ENCODE peak calls at places on chromosome 10, in six cellular contexts. B is fibroblast of lung, P is kidney, V is adrenal gland, X is mesendoderm, C is hepatocyte. R is an unnamed sample. For H3K36me3, the result is how much of the 10 kb centered on the place peaks cover.

GRCh38 chr10:30443049-30443448 is 9.1 kb downstream of the MAP3K8 start:
- DNase-seq in C (no peak), X (no peak), P (no peak), B (no peak), V (no peak), R (no peak)

GRCh38 chr10:131980757-131981428 is 830 bp downstream of the BNIP3 start:
- DNase-seq in C (peak), B (no peak), V (peak), X (peak), P (no peak), R (no peak)

GRCh38 chr10:91462423-91462822 is 52.3 kb downstream of the HECTD2 start:
- DNase-seq in B (peak), V (no peak), X (no peak), P (no peak), C (no peak), R (no peak)

GRCh38 chr10:89395141-89395540 is 2.7 kb downstream of the IFIT1 start:
- DNase-seq in V (no peak), X (no peak), C (no peak), P (no peak), B (no peak), R (no peak)

GRCh38 chr10:52353960-52354394 is 39.9 kb downstream of the DKK1 start:
- DNase-seq in C (no peak), P (no peak), X (no peak), V (no peak), B (peak), R (no peak)

GRCh38 chr10:106609466-106609865 is 555.0 kb downstream of the SORCS1 start:
- DNase-seq in X (no peak), C (no peak), P (no peak), V (no peak), B (no peak), R (no peak)

GRCh38 chr10:27388761-27389399 is 115.2 kb upstream of the RAB18 start:
- DNase-seq in X (no peak), B (no peak), P (no peak), V (no peak), C (no peak), R (no peak)

GRCh38 chr10:69439350-69439739 is 11.9 kb upstream of the TSPAN15 start:
- DNase-seq in B (no peak), V (no peak), X (no peak), P (peak), C (no peak), R (no peak)

GRCh38 chr10:69958232-69958902 is 94.3 kb upstream of the MACROH2A2 start:
- DNase-seq in X (peak), B (peak), C (peak), P (no peak), V (peak), R (peak)

GRCh38 chr10:7457478-7458316 is 46.9 kb upstream of the SFMBT2 start:
- DNase-seq in C (no peak), B (peak), P (no peak), X (no peak), V (no peak), R (no peak)

GRCh38 chr10:29895436-29895835 is 163.9 kb downstream of the JCAD start:
- DNase-seq in V (peak), C (peak), X (peak), P (peak), B (peak), R (peak)

GRCh38 chr10:93680414-93681047 is 21.9 kb downstream of the FRA10AC1 start:
- DNase-seq in X (peak), V (peak), B (peak), P (no peak), C (peak), R (no peak)

GRCh38 chr10:124064158-124064603 is 29.2 kb downstream of the CHST15 start:
- DNase-seq in X (no peak), B (no peak), C (peak), V (no peak), P (no peak), R (no peak)

GRCh38 chr10:67045404-67045803 is 119.6 kb downstream of the LRRTM3 start:
- DNase-seq in P (peak), X (no peak), B (no peak), C (no peak), V (no peak), R (no peak)
- H3K36me3 ChIP-seq in P (under half), X (under half), B (under half), C (under half), V (under half), R (under half)

DNA sequence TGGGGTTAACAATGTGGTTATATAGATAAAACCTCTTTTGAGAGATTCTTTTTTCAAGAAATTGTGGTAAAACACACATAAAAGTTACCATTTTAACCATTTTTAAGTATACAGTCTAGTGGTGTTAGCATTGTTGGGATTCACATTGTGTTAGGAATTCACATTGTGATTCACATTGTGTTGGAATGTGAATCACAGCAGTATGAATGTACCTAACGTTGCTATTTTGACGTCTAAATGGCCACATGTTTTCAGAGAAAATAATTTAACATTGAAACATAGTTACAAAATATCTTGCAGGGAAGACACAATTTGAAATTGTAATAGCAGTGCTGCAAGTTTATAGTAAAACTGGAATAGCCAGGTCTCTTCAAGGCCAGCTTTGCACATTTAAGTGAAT is 129.0 kb downstream of the BICC1 start:
- DNase-seq in C (no peak), P (no peak), B (peak), V (no peak), X (no peak), R (no peak)
- H3K27ac ChIP-seq in C (peak), P (peak), B (peak), V (no peak), X (no peak), R (peak)

GRCh38 chr10:99460070-99460469 is 29.6 kb upstream of the GOT1 start:
- DNase-seq in X (no peak), V (no peak), C (no peak), P (no peak), B (no peak), R (no peak)

GRCh38 chr10:99456207-99456606 is 25.8 kb upstream of the GOT1 start:
- DNase-seq in X (no peak), C (no peak), V (no peak), P (no peak), B (no peak), R (no peak)

GRCh38 chr10:99461230-99461629 is 30.8 kb upstream of the GOT1 start:
- DNase-seq in C (no peak), V (no peak), X (peak), P (no peak), B (peak), R (no peak)

GRCh38 chr10:99459217-99459616 is 28.8 kb upstream of the GOT1 start:
- DNase-seq in X (no peak), B (no peak), V (no peak), C (no peak), P (no peak), R (no peak)

DNA sequence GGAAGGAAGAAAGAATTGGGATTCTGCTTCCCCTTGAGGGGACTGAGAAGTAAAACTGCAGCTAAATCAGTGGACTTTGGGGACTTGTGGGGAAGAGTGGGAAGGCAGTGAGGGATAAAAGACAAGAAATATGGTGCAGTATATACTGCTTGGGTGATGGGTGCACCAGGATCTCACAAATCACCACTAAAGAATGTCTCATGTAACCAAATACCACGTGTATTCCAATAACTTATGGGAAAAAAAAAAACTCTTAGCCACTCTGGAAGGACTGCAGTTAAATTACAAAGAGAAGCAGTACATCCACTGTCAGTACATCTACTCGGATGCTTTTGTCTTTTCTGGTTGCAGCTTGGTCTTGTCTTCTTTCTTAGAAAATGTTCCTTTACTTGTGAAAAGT is 27.4 kb upstream of the GOT1 start:
- DNase-seq in B (peak), P (no peak), X (no peak), C (no peak), V (no peak), R (no peak)
- H3K36me3 ChIP-seq in B (under half), P (under half), X (under half), C (under half), V (under half), R (under half)

DNA sequence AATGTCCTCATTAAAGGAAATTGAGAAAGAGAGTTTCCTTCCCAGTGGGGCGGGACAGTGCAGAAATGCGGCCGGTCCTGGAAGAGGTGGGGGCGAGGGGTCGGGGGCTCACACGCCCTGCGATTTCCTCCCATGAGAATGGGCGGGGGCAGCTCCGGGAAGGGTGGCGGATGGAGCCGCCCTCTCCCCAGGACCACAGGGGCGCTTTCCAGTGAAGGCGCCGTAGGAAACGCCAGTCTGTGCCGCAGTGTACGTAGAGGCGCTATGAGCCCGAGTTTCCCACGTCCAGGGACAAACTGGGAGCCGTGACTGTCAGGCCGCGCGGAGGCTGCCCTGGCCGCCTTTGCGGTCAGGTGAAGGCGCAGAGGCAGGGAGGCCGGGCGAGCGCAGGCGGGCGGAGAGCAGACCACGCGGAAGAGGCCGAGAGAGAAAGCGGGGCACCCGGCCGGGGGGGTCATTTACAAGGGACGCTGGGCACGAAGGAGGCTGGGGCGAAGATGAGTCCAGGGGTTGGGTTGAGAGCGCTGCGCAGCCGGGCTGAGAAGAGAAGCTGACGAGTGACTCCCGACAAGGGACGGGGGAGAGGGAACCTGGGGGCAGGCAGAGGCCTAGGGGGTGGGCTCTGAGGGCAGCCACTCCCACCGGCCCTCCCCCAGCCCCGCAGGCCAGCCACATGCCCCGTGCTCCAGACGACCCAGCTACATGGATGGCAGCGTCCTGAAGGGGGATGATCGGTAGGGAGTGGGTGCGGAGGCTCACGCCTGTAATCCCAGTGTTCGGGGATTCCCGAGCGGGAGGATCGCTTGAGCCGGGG is 45.0 kb downstream of the ALOX5 start:
- DNase-seq in B (peak), P (peak), X (peak), C (peak), V (peak), R (no peak)
- H3K27ac ChIP-seq in B (no peak), P (peak), X (no peak), C (peak), V (peak), R (no peak)

GRCh38 chr10:79124066-79124465 is 55.3 kb downstream of the ZMIZ1 start:
- DNase-seq in X (no peak), C (no peak), P (no peak), V (no peak), B (no peak), R (no peak)
- H3K36me3 ChIP-seq in X (under half), C (under half), P (half or more), V (under half), B (under half), R (under half)

GRCh38 chr10:35638116-35638515 is 4.0 kb downstream of the FZD8 start:
- DNase-seq in X (no peak), C (no peak), P (no peak), V (no peak), B (no peak), R (no peak)
- H3K27ac ChIP-seq in X (no peak), C (no peak), P (no peak), V (no peak), B (no peak), R (no peak)

GRCh38 chr10:61870521-61870895 is 31.0 kb upstream of the ARID5B start:
- DNase-seq in C (no peak), P (no peak), X (no peak), B (no peak), V (no peak), R (no peak)

GRCh38 chr10:61866700-61867368 is 34.7 kb upstream of the ARID5B start:
- DNase-seq in V (no peak), C (no peak), X (no peak), B (no peak), P (no peak), R (no peak)

GRCh38 chr10:61869772-61870520 is 31.6 kb upstream of the ARID5B start:
- DNase-seq in C (no peak), X (no peak), B (peak), P (no peak), V (no peak), R (no peak)

GRCh38 chr10:61869276-61869675 is 32.2 kb upstream of the ARID5B start:
- DNase-seq in B (no peak), C (no peak), P (no peak), V (no peak), X (no peak), R (no peak)

DNA sequence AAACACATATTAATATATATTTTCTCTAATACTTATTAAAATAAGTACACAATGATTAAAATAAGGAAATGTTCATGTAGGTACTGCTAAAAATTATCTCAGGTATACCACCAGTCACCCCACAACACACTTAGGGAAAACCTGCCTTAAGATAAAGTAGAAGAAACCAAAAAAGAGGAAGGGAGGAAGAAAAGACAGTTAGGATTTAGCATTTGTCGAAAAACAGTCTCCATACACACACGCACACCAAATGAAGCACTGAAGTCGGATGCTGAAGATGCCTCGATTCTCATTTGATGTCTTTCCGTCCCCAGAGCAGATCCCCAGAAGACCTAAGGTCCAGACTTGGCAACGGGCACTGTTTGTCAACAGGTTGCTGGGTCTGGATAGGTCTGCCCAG is 30.0 kb upstream of the ARID5B start:
- DNase-seq in X (no peak), B (no peak), V (no peak), P (no peak), C (no peak), R (no peak)
- H3K36me3 ChIP-seq in X (under half), B (under half), V (under half), P (under half), C (under half), R (under half)

GRCh38 chr10:79090134-79090803 is 21.5 kb downstream of the ZMIZ1 start:
- DNase-seq in V (peak), C (no peak), X (no peak), P (no peak), B (peak), R (no peak)
- H3K27ac ChIP-seq in V (no peak), C (no peak), X (no peak), P (no peak), B (no peak), R (no peak)

GRCh38 chr10:72010234-72010992 is 46.2 kb downstream of the CHST3 start:
- DNase-seq in X (no peak), C (no peak), V (no peak), P (no peak), B (no peak), R (no peak)
- H3K36me3 ChIP-seq in X (under half), C (under half), V (under half), P (under half), B (under half), R (under half)

GRCh38 chr10:12533151-12533550 is 183.8 kb downstream of the CAMK1D start:
- DNase-seq in C (no peak), B (peak), V (no peak), X (no peak), P (no peak), R (no peak)
- H3K27ac ChIP-seq in C (no peak), B (no peak), V (no peak), X (no peak), P (no peak), R (no peak)

R was measured in SJCRH30.